ENCODE peak calls at places on chromosomes 11 and 22, in four cellular contexts. One of them, this sample, is unnamed.

GRCh38 chr11:22221143-22221542 is 28.3 kb downstream of the ANO5 start:
- DNase-seq in K562: no peak
- DNase-seq in HL-60: no peak
- DNase-seq in GM12878: no peak
- DNase-seq in this sample: no peak

GRCh38 chr11:3622521-3622920 is 19.3 kb downstream of the ART5 start:
- DNase-seq in GM12878: no peak
- DNase-seq in K562: no peak
- DNase-seq in HL-60: no peak
- DNase-seq in this sample: no peak

GRCh38 chr11:65503606-65503922 is 4.7 kb downstream of the MALAT1 start:
- DNase-seq in K562: no peak
- DNase-seq in HL-60: no peak
- DNase-seq in GM12878: no peak
- DNase-seq in this sample: no peak

GRCh38 chr11:24593332-24593731 is 96.5 kb downstream of the LUZP2 start:
- DNase-seq in HL-60: no peak
- DNase-seq in K562: no peak
- DNase-seq in GM12878: no peak
- DNase-seq in this sample: no peak

GRCh38 chr11:99198215-99198614 is 177.5 kb downstream of the CNTN5 start:
- DNase-seq in K562: no peak
- DNase-seq in GM12878: no peak
- DNase-seq in HL-60: no peak
- DNase-seq in this sample: no peak

GRCh38 chr11:36065436-36065835 is 121.6 kb downstream of the LDLRAD3 start:
- DNase-seq in GM12878: no peak
- DNase-seq in HL-60: no peak
- DNase-seq in K562: no peak
- DNase-seq in this sample: no peak

GRCh38 chr11:6319001-6319878 is 1.1 kb downstream of the CAVIN3 start:
- DNase-seq in K562: no peak
- DNase-seq in HL-60: no peak
- DNase-seq in GM12878: no peak
- DNase-seq in this sample: no peak

GRCh38 chr11:33942954-33943353 is 51.1 kb upstream of the LMO2 start:
- DNase-seq in GM12878: peak
- DNase-seq in HL-60: no peak
- DNase-seq in K562: no peak
- DNase-seq in this sample: no peak

GRCh38 chr11:121100943-121101342 is at the start of gene TECTA:
- DNase-seq in K562: no peak
- DNase-seq in HL-60: no peak
- DNase-seq in GM12878: no peak
- DNase-seq in this sample: no peak

GRCh38 chr11:61948505-61948904 is 1.6 kb upstream of the BEST1 start:
- DNase-seq in HL-60: no peak
- DNase-seq in K562: no peak
- DNase-seq in GM12878: no peak
- DNase-seq in this sample: no peak

GRCh38 chr22:31451709-31452571 is 37.7 kb downstream of the EIF4ENIF1 start:
- DNase-seq in HL-60: peak
- DNase-seq in K562: no peak
- DNase-seq in GM12878: peak
- DNase-seq in this sample: no peak

GRCh38 chr11:3614742-3615171 is 27.0 kb downstream of the ART5 start:
- DNase-seq in K562: no peak
- DNase-seq in HL-60: peak
- DNase-seq in GM12878: peak
- DNase-seq in this sample: no peak

GRCh38 chr11:19162946-19163345 is 38.8 kb downstream of the CSRP3 start:
- DNase-seq in GM12878: no peak
- DNase-seq in HL-60: no peak
- DNase-seq in K562: no peak
- DNase-seq in this sample: no peak

GRCh38 chr22:22397875-22398524 is 110.5 kb downstream of the ZNF280B start:
- DNase-seq in GM12878: no peak
- DNase-seq in HL-60: no peak
- DNase-seq in K562: no peak
- DNase-seq in this sample: no peak

GRCh38 chr11:70705930-70706329 is 307.6 kb downstream of the CTTN start:
- DNase-seq in K562: no peak
- DNase-seq in HL-60: no peak
- DNase-seq in GM12878: no peak
- DNase-seq in this sample: no peak

GRCh38 chr11:2489103-2489502 is 44.3 kb downstream of the KCNQ1 start:
- DNase-seq in HL-60: no peak
- DNase-seq in GM12878: no peak
- DNase-seq in K562: no peak
- DNase-seq in this sample: no peak

GRCh38 chr11:59030037-59030436 is 56.1 kb upstream of the GLYATL1B start:
- DNase-seq in GM12878: no peak
- DNase-seq in K562: no peak
- DNase-seq in HL-60: no peak
- DNase-seq in this sample: no peak

DNA sequence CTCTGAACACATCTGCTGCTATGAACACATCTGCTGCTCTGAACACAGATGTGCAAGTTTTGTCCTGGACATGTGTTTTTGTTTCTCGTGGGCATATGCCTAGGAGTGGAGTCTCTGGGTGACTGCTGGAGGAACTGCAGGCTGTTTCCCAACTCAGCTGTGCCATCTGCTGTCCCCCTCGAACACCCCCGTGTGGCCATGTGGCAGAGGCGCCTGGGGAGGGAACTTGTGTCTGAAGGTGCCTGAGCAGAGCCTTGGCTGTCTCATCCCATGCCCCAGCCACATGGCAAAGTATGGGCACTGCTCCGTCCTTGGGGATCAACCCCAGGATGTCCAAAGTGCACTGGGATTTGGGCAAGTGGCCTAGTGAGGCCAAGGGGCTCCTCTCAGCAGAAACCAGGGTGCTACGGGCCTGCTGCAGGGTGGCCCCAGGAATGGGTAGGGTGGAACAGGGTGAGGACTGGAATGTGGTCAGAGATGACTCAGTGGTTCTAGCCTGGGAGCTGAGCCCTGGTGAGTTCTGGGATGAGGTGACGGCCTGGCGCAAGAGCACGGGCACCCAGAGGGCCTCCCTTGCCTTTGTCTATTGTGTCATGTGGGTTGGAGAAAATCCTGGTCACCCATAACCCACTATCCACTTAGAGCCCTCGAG is 14.7 kb downstream of the GATD1 start:
- DNase-seq in HL-60: peak
- DNase-seq in GM12878: no peak
- DNase-seq in K562: peak
- DNase-seq in this sample: no peak
- TF ChIP-seq POLR2AphosphoS5 in HL-60: peak
- TF ChIP-seq POLR2AphosphoS5 in GM12878: no peak
- TF ChIP-seq POLR2AphosphoS5 in K562: no peak
- TF ChIP-seq POLR2AphosphoS5 in this sample: no peak

DNA sequence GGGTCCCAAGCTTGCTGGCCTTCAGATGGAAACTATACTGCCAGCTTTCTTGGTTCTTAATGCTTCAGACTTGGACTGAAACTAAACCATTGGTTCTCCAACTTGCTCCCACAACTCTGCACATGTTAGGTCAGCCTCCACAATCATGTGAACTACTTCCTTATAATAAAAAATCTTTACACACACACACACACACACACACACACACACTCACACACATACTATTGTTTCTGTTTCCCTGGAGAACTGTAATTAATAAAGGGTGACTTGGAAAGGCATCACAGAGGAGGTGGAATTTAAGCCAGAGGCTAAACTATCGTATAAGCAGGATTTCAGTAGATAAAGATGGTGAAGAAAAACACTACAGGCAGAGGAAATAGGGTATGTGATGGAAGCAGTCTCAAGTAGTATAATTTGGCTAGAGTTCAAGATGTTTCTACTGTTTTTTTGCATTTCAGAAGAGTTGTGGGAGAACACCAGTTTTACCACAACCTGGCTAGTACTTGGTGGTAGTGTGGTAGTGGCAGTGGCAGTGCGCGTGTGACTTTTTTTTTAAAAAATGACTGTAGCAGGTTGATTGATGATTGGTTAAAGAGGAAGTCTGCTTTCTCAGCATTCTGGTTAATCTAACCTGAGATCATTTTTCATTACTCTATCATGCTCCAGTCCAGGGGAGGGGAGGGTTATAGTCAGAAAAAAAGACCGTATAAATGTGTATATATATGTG is 70.1 kb downstream of the PDE3B start:
- DNase-seq in GM12878: no peak
- DNase-seq in HL-60: no peak
- DNase-seq in K562: no peak
- DNase-seq in this sample: no peak
- TF ChIP-seq SPI1 in GM12878: no peak
- TF ChIP-seq SPI1 in HL-60: peak
- TF ChIP-seq SPI1 in K562: no peak
- TF ChIP-seq SPI1 in this sample: no peak

DNA sequence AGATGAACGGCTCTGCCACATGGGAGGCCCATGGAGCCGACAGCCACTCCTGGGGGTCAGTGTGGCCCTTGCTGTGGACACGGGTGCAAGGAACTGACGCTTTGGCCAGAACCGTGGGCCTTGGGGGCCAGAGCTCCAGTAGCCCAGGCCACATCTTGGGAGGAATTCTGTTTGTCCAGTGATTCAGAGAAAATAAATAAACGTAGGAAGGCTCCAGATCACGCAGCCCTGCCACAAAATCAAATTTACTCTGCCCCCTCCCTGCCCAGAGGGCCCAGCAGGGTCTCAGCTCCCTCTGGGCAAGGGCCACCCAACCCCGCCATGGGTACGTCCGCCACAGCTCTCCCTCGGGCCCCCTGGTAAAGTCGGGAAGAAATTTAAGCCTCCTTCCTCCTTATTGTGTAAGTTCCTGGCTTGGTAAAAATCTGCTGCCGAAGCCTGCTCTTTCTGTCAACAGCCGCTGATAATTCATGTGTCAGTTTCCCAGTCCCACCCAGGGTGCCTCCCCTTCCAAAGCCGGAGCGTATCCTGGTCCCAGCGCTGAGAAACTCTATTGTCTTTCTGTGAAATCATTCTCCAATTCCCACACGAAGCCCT is 6.9 kb upstream of the MUC5AC start:
- DNase-seq in HL-60: peak
- DNase-seq in GM12878: no peak
- DNase-seq in K562: no peak
- DNase-seq in this sample: no peak
- TF ChIP-seq POLR2AphosphoS5 in HL-60: no peak
- TF ChIP-seq POLR2AphosphoS5 in GM12878: no peak
- TF ChIP-seq POLR2AphosphoS5 in K562: no peak
- TF ChIP-seq POLR2AphosphoS5 in this sample: no peak

GRCh38 chr22:45308624-45309421 is 911 bp upstream of the FAM118A start:
- DNase-seq in HL-60: peak
- DNase-seq in K562: no peak
- DNase-seq in GM12878: no peak
- DNase-seq in this sample: no peak
- TF ChIP-seq SPI1 in HL-60: peak
- TF ChIP-seq SPI1 in K562: peak
- TF ChIP-seq SPI1 in GM12878: peak
- TF ChIP-seq SPI1 in this sample: peak